ENCODE peak calls at places on chromosome X, in ten cellular contexts. V is GM12878; R is neural crest cell; Q is colonic mucosa; S is CD8-positive, alpha-beta T cell; C is lower leg skin; X is SW480; P is left lung; H is CD8-positive, alpha-beta memory T cell; Y is activated CD4-positive, alpha-beta T cell treated with anti-CD3 and anti-CD28 coated beads, Interleukin-2, amount 10 ng/mL, durations not matched to agents 7 days and 5 days. T is an unnamed sample.

GRCh38 chrX:84339507-84340364 is 151.7 kb upstream of the RPS6KA6 start:
- DNase-seq in Q (no peak), Y (no peak), P (no peak), R (no peak), V (no peak), H (no peak), S (no peak), X (peak; percentile 16), C (no peak), T (no peak)

GRCh38 chrX:15579778-15580747 is 20.7 kb downstream of the ACE2 start:
- DNase-seq in Q (no peak), C (no peak), P (no peak), H (no peak), Y (no peak), R (no peak), S (no peak), X (no peak), V (no peak), T (no peak)

GRCh38 chrX:82092307-82092706 is 890.4 kb downstream of the SH3BGRL start:
- DNase-seq in H (no peak), Q (no peak), C (no peak), Y (no peak), S (no peak), P (no peak), R (no peak), V (no peak), X (no peak), T (no peak)

GRCh38 chrX:17923546-17923945 is 62.4 kb upstream of the RAI2 start:
- DNase-seq in Y (peak; percentile 7), R (no peak), V (no peak), C (no peak), Q (no peak), H (no peak), P (no peak), X (peak; percentile 23), S (no peak), T (no peak)

GRCh38 chrX:33082371-33082770 is 129.0 kb downstream of the DMD start:
- DNase-seq in P (no peak), S (no peak), C (no peak), Q (no peak), H (no peak), R (no peak), Y (no peak), X (no peak), V (no peak), T (no peak)

GRCh38 chrX:46279925-46280313 is 265.3 kb downstream of the ZNF674 start:
- DNase-seq in Y (no peak), P (no peak), H (no peak), V (no peak), S (no peak), X (peak; percentile 58), Q (no peak), C (no peak), R (no peak), T (no peak)

GRCh38 chrX:45714864-45715263 is 514.2 kb upstream of the DIPK2B start:
- DNase-seq in Q (peak; percentile 32), R (no peak), H (no peak), P (no peak), C (no peak), S (no peak), X (no peak), Y (no peak), V (peak; percentile 7), T (no peak)

GRCh38 chrX:18461431-18461830 is 36.0 kb downstream of the CDKL5 start:
- DNase-seq in X (no peak), C (no peak), Q (no peak), R (no peak), H (no peak), Y (no peak), V (no peak), P (no peak), S (no peak), T (no peak)

GRCh38 chrX:28278236-28278635 is 297.0 kb upstream of the DCAF8L1 start:
- DNase-seq in S (no peak), R (no peak), P (no peak), H (no peak), V (no peak), Q (no peak), X (no peak), C (no peak), Y (no peak), T (no peak)

GRCh38 chrX:57900961-57901360 is 9.3 kb downstream of the ZXDA start:
- DNase-seq in Q (no peak), C (no peak), P (no peak), H (no peak), V (no peak), R (no peak), S (no peak), Y (no peak), X (no peak), T (no peak)

GRCh38 chrX:68694429-68695205 is 47.2 kb downstream of the STARD8 start:
- DNase-seq in H (no peak), C (no peak), Y (no peak), X (no peak), V (no peak), R (no peak), Q (no peak), P (no peak), S (no peak), T (peak; percentile 1)

GRCh38 chrX:29690061-29690460 is 525.3 kb upstream of the MAGEB2 start:
- DNase-seq in Q (no peak), C (no peak), Y (no peak), S (no peak), X (no peak), P (no peak), R (no peak), V (no peak), H (no peak), T (no peak)

GRCh38 chrX:133674726-133675470 is 259.6 kb upstream of the GPC4 start:
- DNase-seq in H (no peak), Y (no peak), Q (no peak), S (no peak), P (peak; percentile 36), V (no peak), X (peak; percentile 68), C (no peak), R (no peak), T (no peak)

GRCh38 chrX:103398321-103398937 is 22.1 kb downstream of the BEX3 start:
- DNase-seq in Y (no peak), P (no peak), Q (no peak), H (no peak), R (no peak), S (no peak), V (no peak), C (no peak), X (peak; percentile 78), T (peak; percentile 3)

GRCh38 chrX:45621356-45622041 is 420.8 kb upstream of the DIPK2B start:
- DNase-seq in R (no peak), C (no peak), Q (no peak), X (no peak), V (no peak), P (no peak), H (no peak), S (no peak), Y (no peak), T (no peak)

GRCh38 chrX:16870861-16871584 is 861 bp upstream of the RBBP7 start:
- DNase-seq in X (peak; percentile 44), V (no peak), Q (peak; percentile 27), R (peak; percentile 13), S (no peak), H (no peak), C (peak; percentile 89), Y (no peak), P (peak; percentile 55), T (peak; percentile 30)

GRCh38 chrX:122546269-122546668 is 637.8 kb upstream of the GRIA3 start:
- DNase-seq in C (no peak), S (no peak), P (no peak), R (no peak), Q (no peak), X (no peak), Y (no peak), V (no peak), H (no peak), T (no peak)

GRCh38 chrX:34638116-34638515 is 19.0 kb downstream of the TMEM47 start:
- DNase-seq in P (no peak), C (no peak), Y (no peak), V (no peak), X (peak; percentile 30), R (peak; percentile 26), H (no peak), Q (no peak), S (no peak), T (no peak)

GRCh38 chrX:4830880-4831557 is 1117.6 kb upstream of the PRKX start:
- DNase-seq in H (no peak), X (no peak), R (no peak), C (no peak), V (no peak), S (no peak), P (no peak), Y (no peak), Q (no peak), T (no peak)

GRCh38 chrX:17812763-17813162 is 48.3 kb downstream of the RAI2 start:
- DNase-seq in C (no peak), R (no peak), Y (no peak), Q (no peak), H (no peak), S (no peak), P (no peak), X (no peak), V (no peak), T (no peak)

GRCh38 chrX:45788941-45789348 is 588.3 kb upstream of the DIPK2B start:
- DNase-seq in P (no peak), Q (no peak), Y (no peak), C (no peak), R (no peak), X (peak; percentile 45), S (no peak), H (no peak), V (no peak), T (no peak)

GRCh38 chrX:10356979-10357378 is 200.2 kb downstream of the CLCN4 start:
- DNase-seq in H (no peak), Y (no peak), R (no peak), X (no peak), Q (no peak), V (no peak), P (no peak), C (no peak), S (no peak), T (no peak)

GRCh38 chrX:137212078-137212632 is 178.4 kb upstream of the GPR101 start:
- DNase-seq in S (no peak), P (no peak), V (no peak), Q (no peak), H (no peak), C (no peak), R (no peak), X (no peak), Y (no peak), T (no peak)

GRCh38 chrX:92249125-92249524 is 469.9 kb downstream of the PCDH11X start:
- DNase-seq in S (no peak), Y (no peak), X (no peak), V (no peak), H (no peak), Q (no peak), R (no peak), C (no peak), P (no peak), T (no peak)

T was measured in NK-92 treated with Interleukin-12 subunit alpha and Interleukin-12 subunit beta, amount 100 ng/mL, for 24 hours.